ENCODE peak calls at places on chromosomes 12 and 14, in five cellular contexts. R is tibial artery, V is lower lobe of right lung, M is transverse colon, Z is cardiac muscle cell. Y is an unnamed sample.
A peak's percentile ranks its signal among the peaks of the same experiment; 100 is the strongest.

GRCh38 chr12:108768591-108769500 is 37.5 kb upstream of the CORO1C start:
- DNase-seq in R (no peak), V (peak; percentile 82), M (peak; percentile 89), Z (no peak), Y (peak; percentile 60)

GRCh38 chr12:508795-509194 is 49.1 kb downstream of the B4GALNT3 start:
- DNase-seq in R (no peak), V (no peak), M (peak; percentile 72), Z (no peak), Y (no peak)

GRCh38 chr14:95062946-95063345 is 94.4 kb downstream of the DICER1 start:
- DNase-seq in R (no peak), V (no peak), M (no peak), Z (no peak), Y (no peak)

GRCh38 chr14:58356268-58356667 is 39.5 kb upstream of the TOMM20L start:
- DNase-seq in R (no peak), V (no peak), M (no peak), Z (no peak), Y (no peak)

GRCh38 chr12:89476889-89477288 is 47.7 kb downstream of the GALNT4 start:
- DNase-seq in R (no peak), V (no peak), M (no peak), Z (no peak), Y (no peak)

GRCh38 chr12:26651036-26651435 is 182.0 kb downstream of the ITPR2 start:
- DNase-seq in R (no peak), V (no peak), M (no peak), Z (no peak), Y (no peak)

GRCh38 chr12:30753233-30753632 is 1.5 kb downstream of the CAPRIN2 start:
- DNase-seq in R (no peak), V (no peak), M (no peak), Z (peak; percentile 66), Y (no peak)

GRCh38 chr12:89976866-89977265 is 268.2 kb upstream of the ATP2B1 start:
- DNase-seq in R (no peak), V (no peak), M (no peak), Z (no peak), Y (no peak)

GRCh38 chr12:120010661-120011230 is 21.7 kb downstream of the BICDL1 start:
- DNase-seq in R (no peak), V (no peak), M (no peak), Z (no peak), Y (no peak)

GRCh38 chr12:132333273-132333672 is 3.9 kb upstream of the GALNT9 start:
- DNase-seq in R (no peak), V (no peak), M (no peak), Z (no peak), Y (no peak)
- H3K9me3 ChIP-seq in R (no peaks in the 10 kb centered on the region), V (no peaks in the 10 kb centered on the region), M (no peaks in the 10 kb centered on the region), Z (no peaks in the 10 kb centered on the region), Y (no peaks in the 10 kb centered on the region)

DNA sequence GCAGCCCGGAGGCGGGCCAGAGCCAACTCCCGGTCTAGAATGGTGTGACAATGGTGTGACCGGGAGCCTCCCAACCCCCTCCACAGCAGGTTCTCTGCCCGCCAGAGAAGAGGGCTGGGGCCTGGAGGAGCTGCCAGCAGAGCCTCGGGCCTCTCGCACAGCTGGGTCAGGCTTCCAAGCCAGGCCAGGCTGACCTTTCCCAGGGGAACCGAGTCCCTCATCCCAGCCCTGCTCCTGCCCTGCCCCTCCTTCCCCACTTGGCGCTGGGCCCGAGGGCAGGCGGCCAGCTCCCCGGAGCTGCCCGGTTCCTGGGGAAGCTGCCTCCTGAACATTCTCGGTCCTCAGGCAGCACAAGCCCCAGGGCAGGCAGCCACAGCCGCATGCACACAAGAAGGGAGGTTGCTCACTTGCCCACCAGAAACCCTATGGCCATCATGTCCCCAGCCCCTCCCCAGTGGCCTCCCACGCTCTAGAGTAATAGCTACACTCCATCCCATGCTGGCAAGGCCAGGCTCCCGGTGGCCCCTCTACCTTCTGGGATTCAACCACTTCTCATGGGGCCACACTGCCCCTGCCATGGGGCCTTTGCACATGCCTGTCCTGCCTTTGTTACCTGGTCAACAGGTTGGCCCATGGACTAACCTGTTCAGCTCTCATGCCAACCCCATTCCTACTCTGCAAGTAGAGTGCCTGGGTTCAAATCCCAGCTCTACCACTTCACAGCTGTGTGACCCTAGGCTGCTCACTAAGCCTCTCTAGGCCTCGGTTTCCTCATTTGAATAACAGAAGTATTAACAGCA is 98.3 kb downstream of the RFLNA start:
- DNase-seq in R (peak; percentile 90), V (peak; percentile 79), M (peak; percentile 87), Z (peak; percentile 93), Y (peak; percentile 91)
- H3K4me1 ChIP-seq in R (peaks cover 86% of the 10 kb centered on the region), V (peaks cover 80% of the 10 kb centered on the region), M (peaks cover 87% of the 10 kb centered on the region), Z (peaks cover 11% of the 10 kb centered on the region), Y (peaks cover 48% of the 10 kb centered on the region)

GRCh38 chr14:106044949-106045596 is 518.7 kb downstream of the TMEM121 start:
- DNase-seq in R (peak; percentile 25), V (peak; percentile 76), M (peak; percentile 64), Z (no peak), Y (peak; percentile 54)
- H3K9me3 ChIP-seq in R (no peaks in the 10 kb centered on the region), V (no peaks in the 10 kb centered on the region), M (no peaks in the 10 kb centered on the region), Z (peaks cover 6% of the 10 kb centered on the region), Y (no peaks in the 10 kb centered on the region)

DNA sequence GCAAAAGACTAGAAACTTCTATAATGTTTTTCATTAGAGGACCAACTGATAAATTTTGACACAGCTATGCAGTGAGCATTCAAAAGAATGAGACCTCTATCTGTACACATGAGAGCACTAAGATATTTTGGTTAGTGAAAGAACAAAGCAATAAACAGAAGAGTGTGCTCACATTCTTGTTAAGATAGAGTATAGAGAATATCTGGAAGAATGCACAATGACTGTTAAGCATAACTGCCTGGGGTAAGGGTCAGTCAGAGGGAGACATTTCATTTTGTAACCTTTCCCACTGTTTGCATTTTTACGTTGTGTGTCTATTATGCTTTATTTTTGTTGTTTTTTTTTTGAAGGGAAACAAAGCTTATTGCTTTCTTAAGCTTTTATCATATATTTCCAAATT is 20.7 kb downstream of the KCNMB4 start:
- DNase-seq in R (no peak), V (no peak), M (no peak), Z (peak; percentile 10), Y (no peak)
- H3K4me1 ChIP-seq in R (no peaks in the 10 kb centered on the region), V (no peaks in the 10 kb centered on the region), M (no peaks in the 10 kb centered on the region), Z (peaks cover 6% of the 10 kb centered on the region), Y (no peaks in the 10 kb centered on the region)